ENCODE peak calls at places on chromosomes 1 and 21, in six cellular contexts. Q is DMS153; T is activated CD4-positive, alpha-beta T cell treated with anti-CD3 and anti-CD28 coated beads, Interleukin-2, amount 10 ng/mL, durations not matched to agents 7 days and 5 days; F is renal cortical epithelial cell; A is fibroblast of mammary gland; R is stimulated activated CD8-positive, alpha-beta memory T cell treated with anti-CD3 and anti-CD28 coated beads, Interleukin-7, amount 100 ng/mL, for 1 hour. M is an unnamed sample.

GRCh38 chr1:86788300-86789206 is 84.2 kb downstream of the SH3GLB1 start:
- DNase-seq in Q (no peak), T (no peak), F (peak), A (peak), R (no peak), M (peak)

GRCh38 chr1:73948021-73948420 is 250.0 kb downstream of the LRRIQ3 start:
- DNase-seq in Q (no peak), T (no peak), F (no peak), A (no peak), R (no peak), M (no peak)

GRCh38 chr1:74317663-74318062 is 82.5 kb downstream of the TNNI3K start:
- DNase-seq in Q (no peak), T (no peak), F (peak), A (no peak), R (no peak), M (no peak)

GRCh38 chr1:173258484-173259264 is 51.5 kb upstream of the TNFSF4 start:
- DNase-seq in Q (no peak), T (no peak), F (no peak), A (no peak), R (no peak), M (no peak)

GRCh38 chr21:28904961-28905435 is 87.7 kb downstream of the LTN1 start:
- DNase-seq in Q (no peak), T (no peak), F (peak), A (peak), R (no peak), M (no peak)

GRCh38 chr1:77126309-77126708 is 92.9 kb downstream of the PIGK start:
- DNase-seq in Q (peak), T (peak), F (peak), A (peak), R (no peak), M (peak)

GRCh38 chr1:91730781-91731732 is 154.9 kb downstream of the TGFBR3 start:
- DNase-seq in Q (no peak), T (no peak), F (peak), A (peak), R (no peak), M (peak)

GRCh38 chr1:5298376-5298775 is 644.0 kb downstream of the AJAP1 start:
- DNase-seq in Q (no peak), T (no peak), F (no peak), A (no peak), R (no peak), M (no peak)

GRCh38 chr1:8397511-8397910 is 79.6 kb downstream of the SLC45A1 start:
- DNase-seq in Q (no peak), T (no peak), F (no peak), A (peak), R (no peak), M (no peak)

GRCh38 chr1:229556551-229556950 is 2.0 kb downstream of the ABCB10 start:
- DNase-seq in Q (no peak), T (no peak), F (no peak), A (no peak), R (no peak), M (no peak)

GRCh38 chr1:64470670-64471217 is 815 bp downstream of the CACHD1 start:
- DNase-seq in Q (no peak), T (no peak), F (no peak), A (peak), R (no peak), M (peak)

GRCh38 chr1:230382060-230382491 is 44.1 kb downstream of the PGBD5 start:
- DNase-seq in Q (no peak), T (no peak), F (peak), A (no peak), R (no peak), M (no peak)

GRCh38 chr1:3625151-3625907 is 514 bp downstream of the TPRG1L start:
- DNase-seq in Q (no peak), T (no peak), F (peak), A (peak), R (no peak), M (no peak)

GRCh38 chr1:75981188-75981897 is 49.1 kb upstream of the ASB17 start:
- DNase-seq in Q (no peak), T (no peak), F (no peak), A (no peak), R (no peak), M (no peak)

GRCh38 chr1:228096416-228097332 is 6.5 kb downstream of the C1orf35 start:
- DNase-seq in Q (no peak), T (no peak), F (no peak), A (no peak), R (no peak), M (no peak)

GRCh38 chr21:39807738-39808137 is 59.5 kb upstream of the PCP4 start:
- DNase-seq in Q (no peak), T (no peak), F (no peak), A (no peak), R (no peak), M (no peak)

GRCh38 chr1:151798571-151798970 is 6.6 kb downstream of the LINGO4 start:
- DNase-seq in Q (no peak), T (no peak), F (no peak), A (no peak), R (no peak), M (no peak)

GRCh38 chr1:109610609-109611307 is 8.7 kb downstream of the GNAT2 start:
- DNase-seq in Q (no peak), T (no peak), F (peak), A (no peak), R (no peak), M (no peak)

GRCh38 chr1:3193811-3194210 is 124.8 kb downstream of the PRDM16 start:
- DNase-seq in Q (no peak), T (no peak), F (no peak), A (no peak), R (no peak), M (no peak)

GRCh38 chr1:1116701-1117468 is 996 bp upstream of the C1orf159 start:
- DNase-seq in Q (no peak), T (peak), F (no peak), A (no peak), R (no peak), M (no peak)

GRCh38 chr1:100629391-100629790 is 90.2 kb upstream of the VCAM1 start:
- DNase-seq in Q (no peak), T (no peak), F (peak), A (peak), R (no peak), M (no peak)

GRCh38 chr21:36073181-36073580 is 3.4 kb downstream of the CBR1 start:
- DNase-seq in Q (no peak), T (no peak), F (peak), A (no peak), R (no peak), M (no peak)

GRCh38 chr1:111596499-111596898 is 23.1 kb upstream of the RAP1A start:
- DNase-seq in Q (no peak), T (peak), F (no peak), A (no peak), R (peak), M (no peak)

GRCh38 chr21:36134820-36135390 is at the start of gene CBR3:
- DNase-seq in Q (no peak), T (peak), F (no peak), A (peak), R (no peak), M (peak)

GRCh38 chr1:161378014-161378413 is 10.3 kb upstream of the CFAP126 start:
- DNase-seq in Q (no peak), T (no peak), F (no peak), A (no peak), R (no peak), M (no peak)

GRCh38 chr1:1599030-1599916 is 662 bp downstream of the FNDC10 start:
- DNase-seq in Q (no peak), T (peak), F (no peak), A (peak), R (no peak), M (no peak)

M was measured in MCF 10A.